ENCODE peak calls at places on chromosome 22, in four cellular contexts. S is stimulated activated effector memory CD8-positive, alpha-beta T cell treated with anti-CD3 and anti-CD28 coated beads, Interleukin-12 subunit alpha, Interleukin-12 subunit beta, amount 100 ng/mL, for 72 hours; M is central memory CD4-positive, alpha-beta T cell; Q is stimulated activated CD4-positive, alpha-beta T cell treated with anti-CD3 and anti-CD28 coated beads, Interleukin-15, amount 100 ng/mL, for 48 hours. E is an unnamed sample.
A peak's percentile ranks its signal among the peaks of the same experiment; 100 is the strongest.

GRCh38 chr22:27124336-27125023 is 467.1 kb downstream of the MIAT start:
- DNase-seq in S (no peak), M (no peak), Q (no peak), E (no peak)

GRCh38 chr22:48261048-48261621 is 1498.7 kb downstream of the TBC1D22A start:
- DNase-seq in S (no peak), M (no peak), Q (no peak), E (no peak)

GRCh38 chr22:38924197-38924952 is 33.0 kb upstream of the APOBEC3A start:
- DNase-seq in S (peak; percentile 34), M (no peak), Q (no peak), E (no peak)

GRCh38 chr22:35014812-35015211 is 51.1 kb upstream of the ISX start:
- DNase-seq in S (no peak), M (no peak), Q (no peak), E (no peak)

GRCh38 chr22:30575859-30576258 is 1.4 kb upstream of the GAL3ST1 start:
- DNase-seq in S (no peak), M (no peak), Q (no peak), E (no peak)

GRCh38 chr22:44869196-44869595 is 116.8 kb downstream of the ARHGAP8 start:
- DNase-seq in S (no peak), M (no peak), Q (no peak), E (no peak)

GRCh38 chr22:27420817-27421361 is 380.7 kb downstream of the MN1 start:
- DNase-seq in S (no peak), M (no peak), Q (no peak), E (no peak)

GRCh38 chr22:33756508-33756949 is 163.7 kb downstream of the LARGE1 start:
- DNase-seq in S (no peak), M (no peak), Q (no peak), E (no peak)

GRCh38 chr22:49096476-49096875 is 731.2 kb downstream of the BRD1 start:
- DNase-seq in S (no peak), M (no peak), Q (no peak), E (no peak)

GRCh38 chr22:33917744-33918406 is 2.4 kb downstream of the LARGE1 start:
- DNase-seq in S (no peak), M (no peak), Q (no peak), E (no peak)

E was measured in NK-92 treated with Interleukin-12 subunit alpha and Interleukin-12 subunit beta, amount 100 ng/mL, for 24 hours.